ENCODE peak calls at places on chromosomes 3 and 15, in seven cellular contexts. I is tibial nerve, P is ovary, H is H54, W is uterus, E is transverse colon, U is lower leg skin. V is an unnamed sample.

GRCh38 chr3:182637350-182638197 is 155.7 kb upstream of the ATP11B start:
- DNase-seq in P (no peak), H (no peak), W (no peak), E (peak; percentile 75), U (no peak), I (no peak), V (no peak)

GRCh38 chr15:27993996-27994775 is 104.9 kb downstream of the OCA2 start:
- DNase-seq in U (no peak), I (no peak), W (no peak), H (no peak), P (no peak), E (no peak), V (no peak)

GRCh38 chr3:115325539-115325938 is 178.5 kb upstream of the ZBTB20 start:
- DNase-seq in U (no peak), E (no peak), P (no peak), W (no peak), H (peak; percentile 7), I (peak; percentile 7), V (no peak)

GRCh38 chr3:82671466-82671865 is 910.0 kb upstream of the GBE1 start:
- DNase-seq in H (no peak), U (no peak), P (no peak), E (no peak), W (no peak), I (no peak), V (no peak)

GRCh38 chr15:100434038-100434437 is 92.3 kb upstream of the ADAMTS17 start:
- DNase-seq in P (no peak), U (no peak), W (no peak), E (no peak), I (no peak), H (no peak), V (no peak)

GRCh38 chr3:41508063-41508696 is 308.9 kb downstream of the CTNNB1 start:
- DNase-seq in I (no peak), P (no peak), H (no peak), E (no peak), W (no peak), U (no peak), V (no peak)

GRCh38 chr15:57245130-57245529 is 131.2 kb upstream of the CGNL1 start:
- DNase-seq in P (no peak), W (no peak), H (no peak), E (no peak), I (no peak), U (no peak), V (no peak)

GRCh38 chr3:146972726-146973125 is 367.6 kb upstream of the PLSCR5 start:
- DNase-seq in U (no peak), E (no peak), H (no peak), W (no peak), I (no peak), P (no peak), V (no peak)

GRCh38 chr3:157786618-157787017 is 283.4 kb upstream of the VEPH1 start:
- DNase-seq in U (no peak), W (no peak), P (no peak), I (no peak), H (no peak), E (no peak), V (no peak)

GRCh38 chr3:129226374-129226773 is 23.0 kb upstream of the COPG1 start:
- DNase-seq in P (peak; percentile 45), E (peak; percentile 72), W (peak; percentile 94), U (peak; percentile 93), H (peak; percentile 85), I (peak; percentile 58), V (no peak)

GRCh38 chr15:39301589-39301999 is 279.3 kb upstream of the THBS1 start:
- DNase-seq in H (no peak), W (peak; percentile 26), I (no peak), P (no peak), E (no peak), U (no peak), V (no peak)

GRCh38 chr3:160949460-160949859 is 155.7 kb downstream of the B3GALNT1 start:
- DNase-seq in P (no peak), I (no peak), E (no peak), U (no peak), H (no peak), W (no peak), V (no peak)

GRCh38 chr15:89998141-89998661 is 2.9 kb upstream of the ZNF710 start:
- DNase-seq in U (no peak), P (no peak), I (no peak), E (no peak), H (peak; percentile 90), W (no peak), V (no peak)

GRCh38 chr3:156602424-156602823 is 47.5 kb upstream of the SSR3 start:
- DNase-seq in U (no peak), H (no peak), W (no peak), P (no peak), E (no peak), I (no peak), V (no peak)

GRCh38 chr15:101491739-101492640 is 2.5 kb upstream of the PCSK6 start:
- DNase-seq in W (no peak), I (no peak), E (no peak), U (no peak), H (no peak), P (no peak), V (no peak)

GRCh38 chr15:87826119-87826730 is 430.3 kb downstream of the NTRK3 start:
- DNase-seq in H (no peak), E (no peak), P (no peak), W (no peak), U (no peak), I (no peak), V (no peak)

GRCh38 chr15:34609658-34610057 is 26.2 kb upstream of the GOLGA8B start:
- DNase-seq in E (no peak), I (no peak), P (no peak), U (no peak), H (no peak), W (no peak), V (no peak)

GRCh38 chr3:131036986-131037385 is 10.3 kb downstream of the NEK11 start:
- DNase-seq in P (no peak), H (no peak), W (no peak), I (no peak), E (no peak), U (no peak), V (no peak)

GRCh38 chr15:40353697-40354096 is 2.9 kb downstream of the PHGR1 start:
- DNase-seq in P (no peak), I (no peak), W (no peak), H (no peak), U (no peak), E (peak; percentile 83), V (no peak)

GRCh38 chr15:88274534-88275460 is 18.3 kb upstream of the NTRK3 start:
- DNase-seq in I (peak; percentile 65), E (peak; percentile 44), U (peak; percentile 32), W (peak; percentile 42), H (peak; percentile 62), P (peak; percentile 34), V (peak; percentile 85)

GRCh38 chr15:99704444-99704838 is 28.8 kb downstream of the LYSMD4 start:
- DNase-seq in P (no peak), H (no peak), E (no peak), I (peak; percentile 90), W (peak; percentile 68), U (peak; percentile 74), V (no peak)

GRCh38 chr3:61562042-61562809 is 855 bp downstream of the PTPRG start:
- DNase-seq in I (no peak), W (no peak), P (peak; percentile 59), E (peak; percentile 13), U (no peak), H (no peak), V (peak; percentile 6)

GRCh38 chr3:159763466-159764210 is 225.0 kb upstream of the IL12A start:
- DNase-seq in E (peak; percentile 81), P (peak; percentile 70), W (peak; percentile 85), U (peak; percentile 48), I (peak; percentile 20), H (peak; percentile 67), V (peak; percentile 73)
- TF ChIP-seq POLR2A in E (peak; percentile 76), P (peak; percentile 6), W (peak; percentile 83), U (no peak), I (peak; percentile 46), H (peak; percentile 69), V (no peak)

GRCh38 chr15:84666373-84666772 is 8.4 kb upstream of the NMB start:
- DNase-seq in U (no peak), E (no peak), I (no peak), H (no peak), P (no peak), W (no peak), V (no peak)

GRCh38 chr15:84668221-84668982 is 10.4 kb upstream of the NMB start:
- DNase-seq in W (no peak), U (no peak), E (no peak), I (no peak), H (no peak), P (no peak), V (no peak)

GRCh38 chr15:84669726-84670125 is 11.7 kb upstream of the NMB start:
- DNase-seq in P (no peak), U (no peak), I (no peak), H (no peak), E (no peak), W (no peak), V (no peak)

DNA sequence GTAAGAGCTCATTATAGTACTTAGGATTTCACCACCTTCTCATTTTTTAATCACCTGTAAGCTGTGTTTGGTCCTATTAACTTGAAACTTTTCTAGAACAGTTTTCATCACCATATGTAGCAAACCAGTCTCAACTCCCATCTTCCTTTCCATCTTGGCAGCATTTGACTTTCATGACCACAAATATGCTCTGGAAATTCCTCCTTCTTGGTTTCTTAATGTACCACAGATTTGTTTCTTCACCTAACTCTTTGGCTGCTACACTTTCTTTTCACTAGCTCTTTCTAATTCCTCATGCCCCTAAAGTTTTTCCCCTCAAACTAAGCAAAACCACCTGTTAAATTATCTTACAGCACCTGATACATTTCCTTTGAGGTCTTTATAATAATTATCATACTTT is 13.2 kb upstream of the NMB start:
- DNase-seq in E (no peak), W (no peak), U (no peak), I (no peak), H (no peak), P (no peak), V (no peak)
- TF ChIP-seq POLR2A in E (no peak), W (no peak), U (no peak), I (no peak), H (no peak), P (no peak), V (no peak)

GRCh38 chr15:79918278-79918677 is 21.5 kb upstream of the MTHFS start:
- DNase-seq in I (no peak), E (no peak), U (no peak), H (no peak), W (no peak), P (no peak), V (no peak)
- TF ChIP-seq POLR2A in I (no peak), E (no peak), U (no peak), H (no peak), W (no peak), P (no peak), V (no peak)

GRCh38 chr3:195111322-195111710 is 159.6 kb downstream of the XXYLT1 start:
- DNase-seq in E (no peak), U (no peak), W (no peak), H (no peak), P (no peak), I (no peak), V (no peak)
- TF ChIP-seq POLR2A in E (no peak), U (no peak), W (no peak), H (no peak), P (no peak), I (no peak), V (no peak)